ENCODE peak calls at places on chromosomes 13 and 19, in five cellular contexts. U is lower lobe of right lung, G is iris pigment epithelial cell, T is anterior cingulate cortex, K is astrocyte of the spinal cord. B is an unnamed sample.

GRCh38 chr19:1069009-1069779 is 2.2 kb downstream of the ARHGAP45 start:
- DNase-seq in U (peak), G (no peak), T (no peak), K (no peak), B (no peak)

GRCh38 chr19:2289714-2290435 is 7.9 kb upstream of the PEAK3 start:
- DNase-seq in U (peak), G (no peak), T (no peak), K (no peak), B (no peak)

GRCh38 chr19:33387351-33388230 is 14.1 kb downstream of the CEBPG start:
- DNase-seq in U (no peak), G (no peak), T (no peak), K (no peak), B (no peak)

GRCh38 chr13:27296496-27296895 is 25.9 kb downstream of the RASL11A start:
- DNase-seq in U (no peak), G (no peak), T (no peak), K (peak), B (no peak)

GRCh38 chr19:7924651-7925170 is 1.2 kb downstream of the CTXN1 start:
- DNase-seq in U (peak), G (no peak), T (no peak), K (no peak), B (no peak)

GRCh38 chr19:18612772-18613588 is at the start of gene TMEM59L:
- DNase-seq in U (no peak), G (no peak), T (peak), K (no peak), B (no peak)

GRCh38 chr13:108663710-108664109 is 34.3 kb downstream of the MYO16 start:
- DNase-seq in U (no peak), G (no peak), T (no peak), K (no peak), B (no peak)

GRCh38 chr13:63351533-63351932 is 1935.9 kb upstream of the PCDH20 start:
- DNase-seq in U (no peak), G (peak), T (no peak), K (no peak), B (no peak)

GRCh38 chr19:9566729-9567128 is 17.6 kb downstream of the ZNF121 start:
- DNase-seq in U (no peak), G (no peak), T (no peak), K (peak), B (no peak)

GRCh38 chr19:10316229-10317044 is 622 bp upstream of the FDX2 start:
- DNase-seq in U (no peak), G (no peak), T (no peak), K (no peak), B (no peak)

GRCh38 chr13:92460479-92460878 is 766.1 kb upstream of the GPC6 start:
- DNase-seq in U (no peak), G (peak), T (no peak), K (peak), B (no peak)

GRCh38 chr19:48806818-48807589 is 3.8 kb downstream of the BCAT2 start:
- DNase-seq in U (no peak), G (no peak), T (no peak), K (no peak), B (no peak)

GRCh38 chr19:2245273-2245672 is 3.9 kb upstream of the AMH start:
- DNase-seq in U (no peak), G (no peak), T (no peak), K (no peak), B (no peak)

GRCh38 chr19:16627194-16627927 is 643 bp downstream of the MED26 start:
- DNase-seq in U (peak), G (peak), T (no peak), K (no peak), B (no peak)

GRCh38 chr19:50280074-50280473 is 49.1 kb downstream of the KCNC3 start:
- DNase-seq in U (no peak), G (no peak), T (no peak), K (no peak), B (no peak)

GRCh38 chr19:56245062-56245740 is 27.3 kb upstream of the EDDM13 start:
- DNase-seq in U (no peak), G (peak), T (no peak), K (no peak), B (no peak)

GRCh38 chr19:55702131-55702627 is 27.2 kb downstream of the EPN1 start:
- DNase-seq in U (no peak), G (no peak), T (no peak), K (no peak), B (no peak)

GRCh38 chr19:30481823-30482222 is 109.6 kb downstream of the ZNF536 start:
- DNase-seq in U (no peak), G (no peak), T (no peak), K (no peak), B (no peak)

GRCh38 chr13:33289966-33290365 is 4.4 kb upstream of the STARD13 start:
- DNase-seq in U (no peak), G (no peak), T (no peak), K (no peak), B (no peak)

GRCh38 chr13:46866150-46866549 is 30.7 kb downstream of the HTR2A start:
- DNase-seq in U (peak), G (peak), T (no peak), K (peak), B (no peak)

GRCh38 chr19:2475018-2475701 is 767 bp upstream of the GADD45B start:
- DNase-seq in U (peak), G (peak), T (no peak), K (peak), B (no peak)

GRCh38 chr13:24502567-24503375 is 9.8 kb downstream of the PARP4 start:
- DNase-seq in U (no peak), G (peak), T (no peak), K (peak), B (peak)